ENCODE peak calls at places on chromosome 21, in nine cellular contexts. X is endodermal cell, S is DND-41, H is A549, T is HCT116, P is gastrocnemius medialis, E is tibial artery, F is astrocyte of the spinal cord, B is A673. Y is an unnamed sample.

GRCh38 chr21:34343347-34344057 is 20.3 kb upstream of the KCNE2 start:
- DNase-seq in B (no peak), P (no peak), H (no peak), E (no peak), S (no peak), X (peak), T (no peak), F (no peak), Y (no peak)

GRCh38 chr21:43903451-43904091 is 38.5 kb downstream of the AGPAT3 start:
- DNase-seq in P (peak), E (peak), B (no peak), X (no peak), S (no peak), T (no peak), F (no peak), H (no peak), Y (peak)

GRCh38 chr21:19123053-19123452 is 719.5 kb upstream of the TMPRSS15 start:
- DNase-seq in E (no peak), H (no peak), B (no peak), P (no peak), T (no peak), F (no peak), X (no peak), S (no peak), Y (no peak)

GRCh38 chr21:42652527-42653491 is 612 bp upstream of the PDE9A start:
- DNase-seq in S (no peak), P (peak), X (peak), B (peak), E (peak), F (peak), H (peak), T (no peak), Y (no peak)

GRCh38 chr21:16116798-16117197 is 387.0 kb downstream of the USP25 start:
- DNase-seq in H (no peak), T (no peak), F (peak), B (no peak), X (no peak), S (no peak), P (no peak), E (no peak), Y (no peak)

GRCh38 chr21:16770279-16770678 is 742.6 kb upstream of the CXADR start:
- DNase-seq in E (no peak), T (no peak), B (no peak), H (no peak), S (no peak), F (peak), P (no peak), X (no peak), Y (no peak)

GRCh38 chr21:34797926-34798595 is 129.3 kb downstream of the CLIC6 start:
- DNase-seq in E (no peak), S (no peak), H (no peak), P (no peak), B (no peak), X (no peak), T (no peak), F (no peak), Y (no peak)

GRCh38 chr21:27339902-27340301 is 373.0 kb upstream of the ADAMTS5 start:
- DNase-seq in X (no peak), B (no peak), S (no peak), F (no peak), E (no peak), H (no peak), P (no peak), T (no peak), Y (no peak)

GRCh38 chr21:24160528-24160927 is 1446.8 kb downstream of the MRPL39 start:
- DNase-seq in B (no peak), H (no peak), E (no peak), F (no peak), T (no peak), X (no peak), S (no peak), P (no peak), Y (peak)

GRCh38 chr21:34276711-34277425 is 86.9 kb upstream of the KCNE2 start:
- DNase-seq in F (no peak), B (no peak), E (no peak), P (no peak), H (no peak), X (no peak), T (no peak), S (no peak), Y (no peak)

GRCh38 chr21:8988696-8989095 is 1532.7 kb upstream of the TPTE start:
- DNase-seq in P (no peak), X (no peak), S (no peak), H (no peak), E (no peak), T (no peak), B (no peak), F (no peak), Y (no peak)

GRCh38 chr21:36803051-36803709 is 104.3 kb downstream of the SIM2 start:
- DNase-seq in B (no peak), X (no peak), S (no peak), E (no peak), F (no peak), H (no peak), T (no peak), P (no peak), Y (no peak)

GRCh38 chr21:36282568-36283230 is 37.3 kb upstream of the MORC3 start:
- DNase-seq in T (no peak), E (no peak), S (no peak), P (no peak), B (no peak), F (peak), X (no peak), H (no peak), Y (no peak)

GRCh38 chr21:42651515-42652401 is 1.7 kb upstream of the PDE9A start:
- DNase-seq in E (no peak), F (no peak), P (no peak), B (no peak), H (no peak), X (no peak), S (no peak), T (no peak), Y (no peak)

GRCh38 chr21:36183144-36183795 is 26.6 kb downstream of the DOP1B start:
- DNase-seq in E (no peak), T (no peak), H (no peak), X (no peak), P (no peak), S (no peak), F (no peak), B (no peak), Y (no peak)

GRCh38 chr21:23725576-23725975 is 1881.7 kb downstream of the MRPL39 start:
- DNase-seq in P (no peak), T (no peak), X (no peak), E (no peak), B (peak), F (no peak), S (no peak), H (no peak), Y (no peak)

GRCh38 chr21:36749935-36750578 is 51.1 kb downstream of the SIM2 start:
- DNase-seq in X (peak), T (no peak), F (peak), S (no peak), E (no peak), H (no peak), B (peak), P (no peak), Y (no peak)

GRCh38 chr21:18069875-18070274 is 174.8 kb upstream of the CHODL start:
- DNase-seq in S (no peak), X (no peak), T (no peak), E (no peak), H (no peak), P (no peak), F (no peak), B (no peak), Y (no peak)
- H3K4me3 ChIP-seq in S (no peak), X (no peak), T (no peak), E (no peak), H (no peak), P (no peak), F (no peak), B (no peak), Y (no peak)

GRCh38 chr21:31264574-31264973 is 79.5 kb downstream of the TIAM1 start:
- DNase-seq in S (no peak), P (no peak), E (no peak), H (no peak), B (no peak), F (no peak), T (no peak), X (no peak), Y (no peak)
- TF ChIP-seq CTCF in S (peak), P (no peak), E (no peak), H (no peak), B (no peak), F (no peak), T (peak), X (peak), Y (no peak)

DNA sequence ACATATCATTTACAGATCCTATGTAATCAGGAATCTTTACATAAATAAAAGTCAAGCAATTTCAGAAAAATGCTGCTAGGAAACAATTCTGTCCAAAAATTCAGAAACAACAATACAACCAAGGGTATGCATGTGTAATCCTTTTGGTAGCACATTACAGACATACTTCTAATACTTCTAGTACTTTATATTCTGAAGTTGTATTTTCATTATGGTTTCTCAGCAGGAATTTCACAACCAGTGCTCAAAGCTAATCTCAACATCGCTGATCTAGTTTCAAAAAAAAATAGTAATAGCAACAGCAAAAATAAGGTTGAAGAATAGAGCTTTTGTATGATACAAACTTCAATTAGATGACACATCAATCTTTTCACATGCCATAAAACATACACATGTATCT is 545.2 kb downstream of the LTN1 start:
- DNase-seq in S (no peak), X (no peak), B (no peak), T (no peak), E (no peak), H (no peak), F (peak), P (no peak), Y (no peak)
- H3K4me3 ChIP-seq in S (no peak), X (no peak), B (no peak), T (no peak), E (no peak), H (no peak), F (no peak), P (no peak), Y (no peak)

DNA sequence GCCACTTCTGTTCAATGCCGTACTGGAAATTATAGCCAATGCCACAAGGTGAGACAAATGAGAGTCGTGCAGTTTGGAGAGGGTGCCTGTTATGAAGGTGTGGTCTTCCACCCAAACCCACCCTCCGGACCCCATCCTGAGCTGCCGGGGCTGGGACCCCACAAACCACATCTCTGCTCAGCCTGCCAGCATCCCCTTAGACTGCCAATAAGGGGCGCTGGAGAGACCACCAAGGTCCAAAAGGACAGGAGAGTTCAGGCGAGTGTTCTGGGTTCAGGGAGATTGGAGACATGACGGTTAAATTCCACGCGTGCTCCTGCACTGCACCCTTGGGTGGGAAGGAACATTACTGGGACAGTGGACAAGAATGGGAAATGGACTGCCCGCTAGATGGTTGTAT is 48.7 kb upstream of the COL18A1 start:
- DNase-seq in X (peak), F (no peak), P (no peak), H (no peak), E (no peak), S (no peak), B (no peak), T (no peak), Y (no peak)
- TF ChIP-seq CTCF in X (peak), F (peak), P (no peak), H (no peak), E (no peak), S (peak), B (peak), T (peak), Y (no peak)

GRCh38 chr21:41641510-41641815 is 125.4 kb downstream of the RIPK4 start:
- DNase-seq in X (no peak), H (no peak), E (no peak), P (no peak), T (no peak), S (no peak), F (no peak), B (no peak), Y (no peak)

GRCh38 chr21:41642399-41642798 is 124.5 kb downstream of the RIPK4 start:
- DNase-seq in F (peak), B (no peak), E (no peak), H (no peak), S (no peak), P (no peak), X (no peak), T (no peak), Y (no peak)

GRCh38 chr21:41643246-41643966 is 123.4 kb downstream of the RIPK4 start:
- DNase-seq in T (no peak), P (no peak), E (no peak), S (no peak), B (peak), H (no peak), X (no peak), F (peak), Y (no peak)

GRCh38 chr21:41640756-41641509 is 125.9 kb downstream of the RIPK4 start:
- DNase-seq in P (no peak), F (peak), T (no peak), E (peak), B (peak), X (no peak), S (no peak), H (peak), Y (no peak)

GRCh38 chr21:41641821-41642368 is 125.0 kb downstream of the RIPK4 start:
- DNase-seq in E (peak), F (peak), X (peak), P (no peak), T (no peak), S (no peak), B (no peak), H (peak), Y (no peak)
- H3K4me3 ChIP-seq in E (no peak), F (no peak), X (peak), P (no peak), T (no peak), S (no peak), B (no peak), H (no peak), Y (no peak)

GRCh38 chr21:39125752-39126485 is 57.3 kb downstream of the PSMG1 start:
- DNase-seq in X (peak), T (peak), P (no peak), H (no peak), B (peak), S (peak), E (no peak), F (peak), Y (peak)
- TF ChIP-seq CTCF in X (peak), T (peak), P (peak), H (peak), B (peak), S (peak), E (peak), F (peak), Y (peak)

GRCh38 chr21:33069994-33070811 is at the start of gene OLIG1:
- DNase-seq in F (peak), T (no peak), B (peak), S (no peak), H (peak), P (no peak), E (no peak), X (peak), Y (no peak)

GRCh38 chr21:33069645-33069993 is 322 bp upstream of the OLIG1 start:
- DNase-seq in B (no peak), T (no peak), S (no peak), E (no peak), F (no peak), P (no peak), H (no peak), X (no peak), Y (no peak)

GRCh38 chr21:33067457-33067856 is 2.5 kb upstream of the OLIG1 start:
- DNase-seq in P (no peak), F (no peak), S (peak), H (no peak), B (no peak), E (no peak), X (no peak), T (no peak), Y (no peak)

GRCh38 chr21:33070921-33071877 is 1.3 kb downstream of the OLIG1 start:
- DNase-seq in F (peak), T (no peak), P (no peak), S (no peak), H (no peak), X (peak), E (no peak), B (peak), Y (no peak)

GRCh38 chr21:33069243-33069642 is 698 bp upstream of the OLIG1 start:
- DNase-seq in B (no peak), X (no peak), H (no peak), P (no peak), T (no peak), S (no peak), F (no peak), E (no peak), Y (no peak)
- H3K4me3 ChIP-seq in B (no peak), X (no peak), H (no peak), P (no peak), T (no peak), S (no peak), F (no peak), E (no peak), Y (no peak)

GRCh38 chr21:25835397-25835796 is 100.6 kb downstream of the GABPA start:
- DNase-seq in E (no peak), H (no peak), T (no peak), F (no peak), P (no peak), B (no peak), S (no peak), X (no peak), Y (no peak)

GRCh38 chr21:25836396-25836795 is 101.6 kb downstream of the GABPA start:
- DNase-seq in P (no peak), B (no peak), T (no peak), X (no peak), E (no peak), F (no peak), H (no peak), S (no peak), Y (no peak)

GRCh38 chr21:25831300-25831699 is 96.5 kb downstream of the GABPA start:
- DNase-seq in E (no peak), H (no peak), P (no peak), S (no peak), B (no peak), T (no peak), F (no peak), X (no peak), Y (no peak)

GRCh38 chr21:25837545-25838263 is 102.9 kb downstream of the GABPA start:
- DNase-seq in H (no peak), B (peak), P (no peak), X (no peak), F (peak), S (no peak), E (no peak), T (no peak), Y (no peak)

GRCh38 chr21:25834376-25834775 is 99.6 kb downstream of the GABPA start:
- DNase-seq in P (no peak), B (no peak), F (no peak), S (no peak), T (no peak), X (no peak), E (no peak), H (no peak), Y (no peak)
- TF ChIP-seq CTCF in P (no peak), B (no peak), F (no peak), S (no peak), T (no peak), X (no peak), E (no peak), H (no peak), Y (no peak)

GRCh38 chr21:45544449-45545235 is 2.4 kb upstream of the SLC19A1 start:
- DNase-seq in E (peak), T (no peak), S (no peak), H (no peak), F (no peak), X (peak), P (no peak), B (no peak), Y (no peak)

GRCh38 chr21:45543710-45544448 is 1.6 kb upstream of the SLC19A1 start:
- DNase-seq in T (no peak), F (no peak), H (no peak), P (no peak), S (peak), E (peak), B (no peak), X (peak), Y (no peak)

GRCh38 chr21:45542242-45542666 is at the start of gene SLC19A1:
- DNase-seq in B (peak), S (peak), E (peak), H (peak), X (peak), T (no peak), F (no peak), P (no peak), Y (no peak)

GRCh38 chr21:45542667-45543370 is 579 bp upstream of the SLC19A1 start:
- DNase-seq in P (no peak), F (no peak), X (peak), E (peak), B (no peak), T (no peak), H (no peak), S (no peak), Y (no peak)

GRCh38 chr21:45543371-45543709 is 1.1 kb upstream of the SLC19A1 start:
- DNase-seq in X (peak), P (no peak), H (no peak), F (no peak), T (no peak), B (no peak), S (peak), E (peak), Y (no peak)
- H3K4me3 ChIP-seq in X (no peak), P (no peak), H (no peak), F (no peak), T (peak), B (peak), S (no peak), E (no peak), Y (peak)